ENCODE peak calls at places on chromosomes 7 and 10, in nine cellular contexts. E, L, X, U, I, O, T, N and D are unnamed samples.
A peak's percentile ranks its signal among the peaks of the same experiment; 100 is the strongest.

GRCh38 chr7:22781230-22781711 is 41.4 kb downstream of the TOMM7 start:
- DNase-seq in E (no peak), L (no peak), X (no peak), U (no peak), I (peak; percentile 97), O (no peak), T (no peak), N (peak; percentile 80), D (no peak)

GRCh38 chr7:69932034-69932628 is 333.9 kb downstream of the AUTS2 start:
- DNase-seq in E (no peak), L (no peak), X (no peak), U (no peak), I (peak; percentile 4), O (no peak), T (peak; percentile 1), N (peak; percentile 58), D (peak; percentile 58)

GRCh38 chr10:5343979-5344378 is 20.8 kb upstream of the UCN3 start:
- DNase-seq in E (no peak), L (no peak), X (no peak), U (no peak), I (no peak), O (no peak), T (no peak), N (no peak), D (no peak)

GRCh38 chr10:75408512-75408881 is 6.9 kb upstream of the ZNF503 start:
- DNase-seq in E (no peak), L (peak; percentile 36), X (peak; percentile 70), U (no peak), I (no peak), O (no peak), T (no peak), N (no peak), D (no peak)

GRCh38 chr7:47470567-47471357 is 111.1 kb downstream of the TNS3 start:
- DNase-seq in E (no peak), L (no peak), X (no peak), U (no peak), I (no peak), O (no peak), T (no peak), N (no peak), D (no peak)

GRCh38 chr7:140218656-140219055 is 41.9 kb upstream of the KDM7A start:
- DNase-seq in E (no peak), L (no peak), X (no peak), U (no peak), I (no peak), O (no peak), T (no peak), N (peak; percentile 92), D (no peak)

GRCh38 chr7:146216371-146217041 is 99.9 kb downstream of the CNTNAP2 start:
- DNase-seq in E (no peak), L (no peak), X (no peak), U (no peak), I (no peak), O (no peak), T (no peak), N (no peak), D (no peak)

GRCh38 chr7:107631588-107631987 is 29.0 kb upstream of the SLC26A4 start:
- DNase-seq in E (no peak), L (no peak), X (no peak), U (no peak), I (no peak), O (no peak), T (no peak), N (no peak), D (no peak)

GRCh38 chr7:116577320-116577871 is 52.6 kb downstream of the CAV1 start:
- DNase-seq in E (no peak), L (no peak), X (no peak), U (no peak), I (peak; percentile 62), O (no peak), T (peak; percentile 7), N (no peak), D (no peak)

GRCh38 chr10:103720328-103720963 is 134.9 kb downstream of the SH3PXD2A start:
- DNase-seq in E (no peak), L (no peak), X (no peak), U (no peak), I (peak; percentile 65), O (no peak), T (no peak), N (no peak), D (no peak)

GRCh38 chr7:139914306-139914747 is 85.3 kb downstream of the TBXAS1 start:
- DNase-seq in E (no peak), L (no peak), X (no peak), U (peak; percentile 37), I (peak; percentile 77), O (no peak), T (no peak), N (no peak), D (no peak)

GRCh38 chr7:138239244-138239643 is 163.0 kb downstream of the AKR1D1 start:
- DNase-seq in E (no peak), L (no peak), X (no peak), U (no peak), I (no peak), O (no peak), T (no peak), N (peak; percentile 39), D (peak; percentile 32)

GRCh38 chr10:80460399-80461207 is 6.5 kb downstream of the TSPAN14 start:
- DNase-seq in E (peak; percentile 82), L (no peak), X (peak; percentile 85), U (peak; percentile 58), I (peak; percentile 63), O (no peak), T (no peak), N (peak; percentile 84), D (no peak)

GRCh38 chr10:98916751-98917150 is 318.9 kb downstream of the HPSE2 start:
- DNase-seq in E (no peak), L (no peak), X (no peak), U (no peak), I (peak; percentile 37), O (no peak), T (no peak), N (no peak), D (no peak)

GRCh38 chr7:144519900-144520299 is 116.4 kb upstream of the NOBOX start:
- DNase-seq in E (no peak), L (no peak), X (no peak), U (no peak), I (no peak), O (no peak), T (no peak), N (no peak), D (no peak)

GRCh38 chr7:141649137-141649864 is 52.7 kb downstream of the DENND11 start:
- DNase-seq in E (no peak), L (no peak), X (no peak), U (no peak), I (no peak), O (no peak), T (no peak), N (peak; percentile 46), D (no peak)

GRCh38 chr7:21949522-21949921 is 3.8 kb upstream of the CDCA7L start:
- DNase-seq in E (no peak), L (no peak), X (no peak), U (no peak), I (no peak), O (no peak), T (no peak), N (no peak), D (no peak)

DNA sequence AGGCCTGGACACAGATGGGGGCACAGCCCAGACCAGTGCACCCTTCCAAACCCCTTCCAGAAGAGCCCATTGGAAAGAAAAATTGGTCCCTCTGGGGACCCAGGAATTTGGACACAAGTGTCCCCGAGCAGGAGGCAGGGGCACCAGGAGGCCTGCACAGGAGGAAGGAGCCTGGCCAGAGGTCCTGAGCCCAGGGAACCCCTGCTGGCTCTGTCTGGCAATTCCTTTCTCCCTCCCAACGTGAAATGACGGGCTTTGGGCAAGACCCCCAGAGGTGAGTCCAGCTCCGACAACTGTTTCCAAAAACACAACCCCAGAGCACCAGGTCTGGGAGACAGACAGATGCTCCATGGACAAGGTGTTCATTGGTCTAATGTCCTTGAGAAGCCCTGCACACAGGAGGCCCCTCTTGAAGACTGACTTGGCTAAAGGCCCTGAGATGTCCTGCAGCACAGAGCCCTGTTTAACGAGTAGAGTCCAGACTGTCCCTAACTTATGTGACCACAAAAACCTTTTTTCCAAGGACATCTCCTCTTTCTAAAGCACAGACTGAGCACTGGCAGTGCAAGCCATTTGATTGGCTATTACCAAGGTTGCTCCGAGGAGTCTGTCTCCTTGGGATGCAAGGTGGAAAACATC is 150.7 kb downstream of the OAT start:
- DNase-seq in E (peak; percentile 14), L (no peak), X (no peak), U (peak; percentile 14), I (no peak), O (no peak), T (no peak), N (no peak), D (no peak)
- H3K4me3 ChIP-seq in E (no peak overlapping the region), L (no peak overlapping the region), X (no peak overlapping the region), U (no peak overlapping the region), I (no peak overlapping the region), O (no peak overlapping the region), T (no peak overlapping the region), N (no peak overlapping the region), D (no peak overlapping the region)

GRCh38 chr10:73806176-73806950 is 5.0 kb downstream of the NDST2 start:
- DNase-seq in E (no peak), L (no peak), X (peak; percentile 47), U (peak; percentile 61), I (no peak), O (no peak), T (no peak), N (no peak), D (no peak)
- H3K4me3 ChIP-seq in E (peak overlapping the region; percentile 14), L (no peak overlapping the region), X (no peak overlapping the region), U (no peak overlapping the region), I (no peak overlapping the region), O (no peak overlapping the region), T (peak overlapping the region; percentile 37), N (no peak overlapping the region), D (no peak overlapping the region)

GRCh38 chr10:117005454-117006055 is 568 bp upstream of the SHTN1 start:
- DNase-seq in E (no peak), L (no peak), X (no peak), U (no peak), I (no peak), O (no peak), T (no peak), N (peak; percentile 31), D (peak; percentile 52)
- H3K4me3 ChIP-seq in E (peak overlapping the region; percentile 74), L (peak overlapping the region; percentile 90), X (peak overlapping the region; percentile 65), U (peak overlapping the region; percentile 56), I (peak overlapping the region; percentile 75), O (peak overlapping the region; percentile 42), T (no peak overlapping the region), N (peak overlapping the region; percentile 87), D (peak overlapping the region; percentile 75)

GRCh38 chr10:89301721-89302445 is at the start of gene IFIT2:
- DNase-seq in E (no peak), L (peak; percentile 44), X (no peak), U (no peak), I (peak; percentile 80), O (peak; percentile 15), T (peak; percentile 75), N (peak; percentile 64), D (peak; percentile 21)

GRCh38 chr10:89301231-89301630 is 615 bp upstream of the IFIT2 start:
- DNase-seq in E (no peak), L (no peak), X (no peak), U (no peak), I (peak; percentile 43), O (no peak), T (peak; percentile 33), N (peak; percentile 65), D (no peak)

GRCh38 chr10:89302628-89303027 is 782 bp downstream of the IFIT2 start:
- DNase-seq in E (no peak), L (no peak), X (no peak), U (no peak), I (no peak), O (no peak), T (no peak), N (no peak), D (no peak)

GRCh38 chr10:89306019-89306418 is 4.2 kb downstream of the IFIT2 start:
- DNase-seq in E (no peak), L (no peak), X (no peak), U (no peak), I (no peak), O (no peak), T (no peak), N (no peak), D (no peak)

GRCh38 chr10:89303161-89303560 is 1.3 kb downstream of the IFIT2 start:
- DNase-seq in E (no peak), L (no peak), X (no peak), U (no peak), I (no peak), O (no peak), T (no peak), N (no peak), D (no peak)
- H3K4me3 ChIP-seq in E (peak overlapping the region; percentile 66), L (peak overlapping the region; percentile 60), X (peak overlapping the region; percentile 67), U (no peak overlapping the region), I (no peak overlapping the region), O (peak overlapping the region; percentile 5), T (peak overlapping the region; percentile 96), N (no peak overlapping the region), D (no peak overlapping the region)